ENCODE peak calls at places on chromosome 3, in eight cellular contexts. Q, I, Z, F, L, O, G and V are unnamed samples.

GRCh38 chr3:57085211-57085610 is 24.7 kb downstream of the SPATA12 start:
- DNase-seq in Q (no peak), I (no peak), Z (no peak), F (no peak), L (no peak), O (no peak), G (no peak), V (no peak)

GRCh38 chr3:173287361-173287760 is 110.2 kb upstream of the NLGN1 start:
- DNase-seq in Q (no peak), I (no peak), Z (no peak), F (no peak), L (no peak), O (no peak), G (no peak), V (no peak)

GRCh38 chr3:55481918-55482495 is 5.1 kb downstream of the WNT5A start:
- DNase-seq in Q (no peak), I (no peak), Z (no peak), F (peak; percentile 61), L (peak; percentile 47), O (peak; percentile 73), G (no peak), V (no peak)

GRCh38 chr3:152438181-152438580 is 169.5 kb downstream of the MBNL1 start:
- DNase-seq in Q (no peak), I (no peak), Z (no peak), F (no peak), L (no peak), O (no peak), G (no peak), V (no peak)

GRCh38 chr3:31534036-31534435 is 1.3 kb downstream of the STT3B start:
- DNase-seq in Q (no peak), I (peak; percentile 3), Z (peak; percentile 62), F (no peak), L (no peak), O (peak; percentile 17), G (no peak), V (no peak)

GRCh38 chr3:133447751-133448477 is 48.1 kb downstream of the BFSP2 start:
- DNase-seq in Q (no peak), I (no peak), Z (no peak), F (no peak), L (no peak), O (no peak), G (no peak), V (no peak)

GRCh38 chr3:31695280-31696008 is 162.7 kb downstream of the STT3B start:
- DNase-seq in Q (no peak), I (peak; percentile 13), Z (peak; percentile 6), F (no peak), L (no peak), O (no peak), G (no peak), V (no peak)

GRCh38 chr3:36493051-36493450 is 112.7 kb downstream of the STAC start:
- DNase-seq in Q (no peak), I (no peak), Z (no peak), F (no peak), L (no peak), O (no peak), G (no peak), V (no peak)

GRCh38 chr3:183629546-183630301 is 5.7 kb upstream of the KLHL24 start:
- DNase-seq in Q (no peak), I (no peak), Z (no peak), F (no peak), L (no peak), O (no peak), G (no peak), V (no peak)

GRCh38 chr3:7498722-7499121 is 637.8 kb downstream of the GRM7 start:
- DNase-seq in Q (no peak), I (no peak), Z (no peak), F (no peak), L (no peak), O (no peak), G (no peak), V (no peak)

GRCh38 chr3:53817211-53817610 is 29.0 kb downstream of the CHDH start:
- DNase-seq in Q (no peak), I (no peak), Z (no peak), F (no peak), L (no peak), O (no peak), G (no peak), V (no peak)

GRCh38 chr3:197423376-197423775 is 125.0 kb upstream of the DLG1 start:
- DNase-seq in Q (no peak), I (no peak), Z (no peak), F (no peak), L (no peak), O (no peak), G (no peak), V (no peak)

GRCh38 chr3:14262212-14262611 is 83.6 kb downstream of the LSM3 start:
- DNase-seq in Q (no peak), I (no peak), Z (no peak), F (no peak), L (no peak), O (no peak), G (no peak), V (no peak)

GRCh38 chr3:14263317-14264005 is 84.8 kb downstream of the LSM3 start:
- DNase-seq in Q (no peak), I (no peak), Z (no peak), F (no peak), L (no peak), O (no peak), G (no peak), V (no peak)

GRCh38 chr3:14258906-14259904 is 80.6 kb downstream of the LSM3 start:
- DNase-seq in Q (no peak), I (no peak), Z (no peak), F (peak; percentile 14), L (no peak), O (no peak), G (no peak), V (no peak)

GRCh38 chr3:14262867-14263266 is 84.2 kb downstream of the LSM3 start:
- DNase-seq in Q (no peak), I (no peak), Z (no peak), F (no peak), L (no peak), O (no peak), G (no peak), V (no peak)

GRCh38 chr3:14261229-14261628 is 82.6 kb downstream of the LSM3 start:
- DNase-seq in Q (peak; percentile 73), I (peak; percentile 87), Z (peak; percentile 70), F (peak; percentile 90), L (peak; percentile 82), O (peak; percentile 77), G (peak; percentile 71), V (peak; percentile 86)
- TF ChIP-seq POLR2A in Q (no peak), I (no peak), Z (no peak), F (no peak), L (no peak), O (peak; percentile 44), G (no peak), V (no peak)

GRCh38 chr3:138007898-138008297 is 2.1 kb upstream of the CLDN18 start:
- DNase-seq in Q (no peak), I (no peak), Z (no peak), F (no peak), L (no peak), O (no peak), G (no peak), V (no peak)
- TF ChIP-seq POLR2A in Q (no peak), I (no peak), Z (no peak), F (no peak), L (no peak), O (no peak), G (no peak), V (no peak)

GRCh38 chr3:5633960-5634359 is 446.5 kb downstream of the EDEM1 start:
- DNase-seq in Q (no peak), I (no peak), Z (no peak), F (no peak), L (no peak), O (no peak), G (no peak), V (no peak)
- TF ChIP-seq POLR2A in Q (no peak), I (no peak), Z (no peak), F (no peak), L (no peak), O (no peak), G (no peak), V (no peak)

GRCh38 chr3:181565416-181565815 is 146.3 kb upstream of the SOX2 start:
- DNase-seq in Q (no peak), I (no peak), Z (peak; percentile 64), F (no peak), L (no peak), O (no peak), G (no peak), V (no peak)
- TF ChIP-seq POLR2A in Q (no peak), I (no peak), Z (no peak), F (no peak), L (no peak), O (no peak), G (no peak), V (no peak)

GRCh38 chr3:170109579-170110293 is 71.8 kb downstream of the PHC3 start:
- DNase-seq in Q (no peak), I (no peak), Z (no peak), F (no peak), L (no peak), O (no peak), G (no peak), V (no peak)

GRCh38 chr3:170111147-170111771 is 70.3 kb downstream of the PHC3 start:
- DNase-seq in Q (no peak), I (no peak), Z (no peak), F (no peak), L (no peak), O (no peak), G (no peak), V (no peak)

GRCh38 chr3:170107926-170108325 is 70.1 kb downstream of the GPR160 start:
- DNase-seq in Q (no peak), I (no peak), Z (no peak), F (no peak), L (no peak), O (no peak), G (no peak), V (no peak)

DNA sequence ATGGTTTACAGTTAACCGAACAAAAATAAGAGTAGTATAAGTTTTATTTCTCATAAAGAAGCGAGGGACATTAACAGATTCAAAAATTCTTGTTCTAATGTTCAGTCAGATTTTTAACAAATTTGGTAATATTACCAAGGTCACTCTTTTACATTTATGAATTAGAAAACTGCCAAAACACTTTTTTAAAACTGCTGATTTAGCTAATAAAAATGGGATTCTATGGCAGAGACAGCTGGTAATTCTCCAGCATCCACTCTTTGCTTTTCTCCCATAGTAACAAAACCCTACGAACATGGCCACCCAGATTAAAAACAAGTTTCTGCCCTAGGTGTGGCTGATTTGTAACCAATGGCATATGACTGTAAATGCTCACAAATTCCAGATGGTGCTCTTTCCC is 71.2 kb downstream of the GPR160 start:
- DNase-seq in Q (no peak), I (no peak), Z (no peak), F (no peak), L (no peak), O (no peak), G (no peak), V (no peak)
- TF ChIP-seq POLR2A in Q (no peak), I (no peak), Z (no peak), F (no peak), L (no peak), O (no peak), G (no peak), V (no peak)

GRCh38 chr3:16514799-16515353 is 1.4 kb upstream of the RFTN1 start:
- DNase-seq in Q (no peak), I (no peak), Z (no peak), F (no peak), L (no peak), O (no peak), G (no peak), V (no peak)
- TF ChIP-seq POLR2A in Q (peak; percentile 67), I (no peak), Z (no peak), F (no peak), L (no peak), O (no peak), G (peak; percentile 68), V (no peak)